ENCODE peak calls at places on chromosomes 1 and 21, in seven cellular contexts. H, R, X, S, K, E and N are unnamed samples.

GRCh38 chr1:117318011-117318410 is 49.2 kb upstream of the MAN1A2 start:
- DNase-seq in H (no peak), R (no peak), X (no peak), S (no peak), K (no peak), E (no peak), N (no peak)

GRCh38 chr1:177164380-177165068 is at the start of gene ASTN1:
- DNase-seq in H (no peak), R (no peak), X (peak; percentile 22), S (no peak), K (no peak), E (no peak), N (no peak)

GRCh38 chr1:17401841-17402240 is 29.8 kb downstream of the PADI6 start:
- DNase-seq in H (no peak), R (no peak), X (no peak), S (no peak), K (no peak), E (no peak), N (no peak)

GRCh38 chr1:84208935-84209334 is 64.9 kb downstream of the PRKACB start:
- DNase-seq in H (no peak), R (no peak), X (no peak), S (no peak), K (no peak), E (no peak), N (no peak)

GRCh38 chr1:182603646-182604127 is 502 bp downstream of the RGS16 start:
- DNase-seq in H (no peak), R (no peak), X (no peak), S (no peak), K (no peak), E (peak; percentile 48), N (no peak)

GRCh38 chr21:31335957-31336738 is 7.9 kb downstream of the TIAM1 start:
- DNase-seq in H (no peak), R (peak; percentile 30), X (no peak), S (peak; percentile 29), K (peak; percentile 89), E (peak; percentile 27), N (peak; percentile 93)

GRCh38 chr1:203551550-203551949 is 57.6 kb downstream of the OPTC start:
- DNase-seq in H (no peak), R (no peak), X (no peak), S (peak; percentile 35), K (no peak), E (no peak), N (no peak)

GRCh38 chr1:53638641-53639035 is 100.3 kb downstream of the GLIS1 start:
- DNase-seq in H (no peak), R (no peak), X (no peak), S (no peak), K (no peak), E (no peak), N (no peak)

GRCh38 chr1:152876827-152877226 is 1.3 kb upstream of the SMCP start:
- DNase-seq in H (no peak), R (no peak), X (no peak), S (no peak), K (no peak), E (no peak), N (no peak)

GRCh38 chr1:245969274-245969673 is 537.8 kb downstream of the SMYD3 start:
- DNase-seq in H (no peak), R (no peak), X (peak; percentile 31), S (peak; percentile 68), K (peak; percentile 73), E (no peak), N (peak; percentile 88)

GRCh38 chr1:62725255-62725654 is 37.1 kb upstream of the DOCK7 start:
- DNase-seq in H (no peak), R (no peak), X (no peak), S (no peak), K (peak; percentile 53), E (peak; percentile 27), N (peak; percentile 55)

GRCh38 chr1:161216945-161217712 is 2.0 kb downstream of the FCER1G start:
- DNase-seq in H (peak; percentile 92), R (no peak), X (peak; percentile 18), S (peak; percentile 89), K (peak; percentile 88), E (peak; percentile 89), N (peak; percentile 81)